ENCODE peak calls at places on chromosome 10, in four cellular contexts. E, I, Z and C are unnamed samples.

GRCh38 chr10:118963341-118963740 is 66.2 kb upstream of the NANOS1 start:
- DNase-seq in Z (no peak), I (no peak), E (no peak), C (no peak)

GRCh38 chr10:57689898-57690297 is 577.8 kb downstream of the IPMK start:
- DNase-seq in E (no peak), Z (no peak), I (no peak), C (no peak)

GRCh38 chr10:99913831-99914235 is 95.9 kb downstream of the DNMBP start:
- DNase-seq in Z (no peak), I (no peak), E (no peak), C (peak)

GRCh38 chr10:68440898-68441297 is 30.9 kb downstream of the DNA2 start:
- DNase-seq in Z (no peak), I (no peak), E (no peak), C (no peak)

GRCh38 chr10:97321032-97321806 is 2.1 kb downstream of the FRAT1 start:
- DNase-seq in I (no peak), E (no peak), Z (no peak), C (no peak)

GRCh38 chr10:42690449-42691360 is 52.3 kb upstream of the ZNF33B start:
- DNase-seq in E (no peak), I (peak), Z (peak), C (no peak)

GRCh38 chr10:1476106-1476803 is 261.1 kb downstream of the ADARB2 start:
- DNase-seq in I (no peak), E (no peak), Z (no peak), C (peak)

GRCh38 chr10:29858352-29859267 is 200.8 kb downstream of the JCAD start:
- DNase-seq in E (peak), Z (peak), I (no peak), C (peak)

GRCh38 chr10:23472181-23472580 is 33.3 kb downstream of the OTUD1 start:
- DNase-seq in I (no peak), Z (no peak), E (no peak), C (no peak)

GRCh38 chr10:20616918-20617801 is 280.0 kb downstream of the NEBL start:
- DNase-seq in I (no peak), Z (no peak), E (no peak), C (no peak)

GRCh38 chr10:110360857-110361474 is 56.2 kb upstream of the SMNDC1 start:
- DNase-seq in E (no peak), I (no peak), Z (no peak), C (no peak)

GRCh38 chr10:44647877-44648542 is 263.1 kb upstream of the CXCL12 start:
- DNase-seq in Z (no peak), E (no peak), I (no peak), C (no peak)

GRCh38 chr10:123241391-123242141 is 87.4 kb downstream of the BUB3 start:
- DNase-seq in I (no peak), E (no peak), Z (peak), C (no peak)

GRCh38 chr10:7610651-7611389 is 55.9 kb downstream of the ITIH5 start:
- DNase-seq in Z (no peak), I (no peak), E (no peak), C (no peak)

GRCh38 chr10:45418859-45419672 is 45.0 kb downstream of the ALOX5 start:
- DNase-seq in E (no peak), I (no peak), Z (peak), C (peak)

GRCh38 chr10:7558036-7558435 is 108.7 kb downstream of the ITIH5 start:
- DNase-seq in I (no peak), Z (no peak), E (no peak), C (no peak)

GRCh38 chr10:44993922-44994751 is 6.6 kb upstream of the ZNF22 start:
- DNase-seq in E (no peak), I (no peak), Z (peak), C (no peak)

GRCh38 chr10:61606971-61607907 is 55.5 kb upstream of the CABCOCO1 start:
- DNase-seq in Z (peak), E (no peak), I (peak), C (no peak)

GRCh38 chr10:88702848-88703597 is 3.0 kb upstream of the LIPK start:
- DNase-seq in I (peak), Z (peak), E (peak), C (peak)

GRCh38 chr10:26621889-26622681 is 75.4 kb upstream of the PDSS1 start:
- DNase-seq in I (peak), E (peak), Z (no peak), C (no peak)

GRCh38 chr10:78779339-78779955 is 289.3 kb upstream of the ZMIZ1 start:
- DNase-seq in I (no peak), E (no peak), Z (no peak), C (no peak)

GRCh38 chr10:61136151-61136550 is 192.2 kb upstream of the RHOBTB1 start:
- DNase-seq in I (no peak), E (no peak), Z (peak), C (no peak)

GRCh38 chr10:6778992-6779701 is 199.1 kb upstream of the PRKCQ start:
- DNase-seq in Z (no peak), E (peak), I (no peak), C (no peak)

GRCh38 chr10:132665946-132666732 is 119.8 kb downstream of the NKX6-2 start:
- DNase-seq in I (peak), Z (no peak), E (peak), C (no peak)
- TF ChIP-seq PHF8 in I (no peak), Z (no peak), E (no peak), C (no peak)

GRCh38 chr10:124449170-124450009 is 445 bp downstream of the NKX1-2 start:
- DNase-seq in E (no peak), Z (no peak), I (no peak), C (no peak)

GRCh38 chr10:124447741-124448466 is 1.9 kb downstream of the NKX1-2 start:
- DNase-seq in I (no peak), E (no peak), Z (no peak), C (no peak)

GRCh38 chr10:124450010-124450782 is at the start of gene NKX1-2:
- DNase-seq in E (no peak), I (no peak), Z (no peak), C (peak)

GRCh38 chr10:124448696-124449169 is 1.1 kb downstream of the NKX1-2 start:
- DNase-seq in E (no peak), I (no peak), Z (no peak), C (no peak)

DNA sequence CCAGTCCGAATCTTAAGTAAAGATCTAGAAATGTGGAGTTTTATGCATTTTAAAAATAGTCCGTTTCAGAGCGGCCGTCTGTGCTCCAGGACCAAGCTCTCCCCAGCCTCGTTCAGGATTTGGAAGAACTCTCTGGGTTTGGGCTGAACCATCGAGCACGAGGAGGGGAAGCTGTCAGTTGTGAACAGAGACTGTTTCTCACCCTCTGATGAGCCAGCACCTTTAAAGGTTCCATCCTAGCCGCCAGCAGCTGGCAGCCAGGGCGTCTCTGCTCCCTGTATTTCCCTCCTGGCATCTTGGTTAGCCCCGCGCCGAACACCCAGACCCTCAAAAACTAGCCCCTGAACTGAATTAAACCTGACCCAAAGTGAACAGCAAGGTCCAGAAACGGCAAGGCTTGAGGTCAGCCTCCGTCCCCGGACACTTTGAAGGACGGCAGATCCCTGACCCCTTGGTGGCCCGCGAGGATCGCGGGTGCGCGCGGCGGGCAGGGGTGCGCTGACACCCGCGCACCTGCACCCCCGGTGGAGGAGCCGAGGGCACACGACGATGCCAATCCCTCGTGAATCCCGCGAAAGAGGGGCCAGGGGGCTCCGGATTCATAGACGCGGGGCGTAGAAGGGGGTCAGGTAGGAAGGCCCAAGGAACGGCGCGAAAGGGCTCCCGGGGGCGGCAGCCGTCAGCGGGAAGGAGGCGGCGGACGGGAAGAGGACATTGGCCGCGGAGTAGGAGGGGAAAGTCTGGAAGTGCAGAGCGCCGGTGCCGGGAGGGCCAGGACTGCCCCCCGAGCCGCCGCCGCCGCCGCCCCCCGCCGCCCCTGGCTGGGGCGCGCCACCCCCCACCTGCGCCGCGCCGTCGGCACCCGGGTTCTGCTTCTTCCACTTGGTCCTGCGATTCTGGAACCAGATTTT is 2.8 kb downstream of the NKX1-2 start:
- DNase-seq in I (no peak), Z (no peak), E (no peak), C (no peak)
- TF ChIP-seq PHF8 in I (no peak), Z (no peak), E (no peak), C (no peak)

GRCh38 chr10:34538291-34538829 is 276.7 kb downstream of the PARD3 start:
- DNase-seq in I (no peak), Z (no peak), E (peak), C (no peak)
- TF ChIP-seq PHF8 in I (no peak), Z (no peak), E (no peak), C (no peak)

DNA sequence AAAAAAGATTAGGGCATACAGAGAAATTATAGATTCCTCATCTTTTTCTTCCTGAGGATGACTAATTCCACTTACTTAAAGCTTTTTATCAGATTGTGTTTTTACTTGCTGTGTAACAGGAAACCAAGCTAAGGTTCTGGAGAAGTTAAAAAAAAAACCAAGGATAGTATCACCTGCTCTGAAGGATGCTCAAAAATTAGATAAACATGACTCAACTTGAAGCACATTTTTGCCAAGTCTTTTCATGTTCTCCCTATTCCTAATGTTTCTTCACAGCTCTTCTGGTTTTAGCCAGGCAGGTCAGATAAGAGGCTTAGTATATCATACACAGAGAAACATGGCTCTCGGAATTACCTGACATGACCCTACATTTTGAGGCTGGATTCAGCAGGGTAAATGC is 90.3 kb downstream of the CPEB3 start:
- DNase-seq in Z (no peak), I (peak), E (no peak), C (no peak)
- TF ChIP-seq PHF8 in Z (no peak), I (no peak), E (no peak), C (no peak)

GRCh38 chr10:103843045-103843444 is 12.3 kb downstream of the SH3PXD2A start:
- DNase-seq in E (no peak), I (no peak), Z (no peak), C (no peak)
- TF ChIP-seq PHF8 in E (no peak), I (no peak), Z (no peak), C (no peak)

GRCh38 chr10:5042922-5043321 is 39.3 kb upstream of the AKR1C2 start:
- DNase-seq in Z (no peak), E (no peak), I (no peak), C (no peak)
- TF ChIP-seq PHF8 in Z (no peak), E (no peak), I (no peak), C (no peak)

DNA sequence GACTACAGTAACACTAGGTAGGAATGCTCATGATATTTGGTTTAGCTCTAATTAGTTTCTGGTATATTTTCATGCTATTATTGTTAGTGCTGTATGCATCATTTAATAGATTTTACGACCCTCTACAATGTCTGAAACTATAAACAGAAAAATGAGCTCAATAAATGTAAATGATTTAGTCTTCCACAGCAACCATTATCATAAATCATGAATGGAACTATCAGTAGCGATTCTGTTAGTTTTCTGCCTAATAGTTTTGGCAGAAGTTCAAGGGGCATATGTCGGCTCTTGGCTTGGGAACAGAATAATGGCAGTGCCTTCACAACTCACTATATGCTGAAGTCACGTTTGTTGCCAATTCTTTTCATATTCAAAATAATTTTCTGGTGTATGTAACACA is 494.8 kb downstream of the PARD3 start:
- DNase-seq in I (no peak), Z (no peak), E (no peak), C (no peak)
- TF ChIP-seq PHF8 in I (no peak), Z (no peak), E (no peak), C (no peak)

GRCh38 chr10:112039823-112040222 is 143.7 kb downstream of the GPAM start:
- DNase-seq in E (no peak), Z (no peak), I (no peak), C (no peak)
- TF ChIP-seq PHF8 in E (no peak), Z (no peak), I (no peak), C (no peak)

DNA sequence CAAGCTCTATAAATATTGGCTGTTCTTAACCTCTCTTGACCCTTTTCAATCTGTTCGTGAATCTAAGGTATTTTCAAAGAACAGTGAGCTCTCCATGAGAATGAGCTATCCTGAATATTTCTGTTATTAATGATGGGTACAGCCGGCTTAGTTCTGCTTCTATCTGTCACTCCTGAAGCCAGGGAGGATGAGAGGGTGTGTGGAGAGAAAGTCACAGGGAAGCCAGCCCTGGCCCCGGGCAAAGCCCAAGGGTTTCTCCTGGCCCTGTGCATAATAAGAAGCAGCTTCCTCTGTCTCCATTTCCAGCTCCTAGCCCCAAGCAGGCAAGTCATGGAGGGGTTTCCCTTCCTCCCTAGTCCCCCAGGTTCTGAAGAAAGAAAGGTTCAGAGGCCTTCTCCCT is 151.1 kb downstream of the KCNMA1 start:
- DNase-seq in E (no peak), I (no peak), Z (no peak), C (no peak)
- TF ChIP-seq PHF8 in E (no peak), I (no peak), Z (no peak), C (no peak)